ENCODE peak calls at places on chromosomes 7 and 10, in four cellular contexts. P is K562, B is H1, X is HCT116. A is an unnamed sample.

GRCh38 chr7:66013938-66014337 is 31.9 kb upstream of the GUSB start:
- DNase-seq in P (peak), B (peak), X (peak), A (peak)

GRCh38 chr7:44251851-44252250 is 51.1 kb downstream of the YKT6 start:
- DNase-seq in P (no peak), B (no peak), X (no peak), A (no peak)

GRCh38 chr7:94477878-94478277 is 31.7 kb upstream of the CASD1 start:
- DNase-seq in P (no peak), B (no peak), X (no peak), A (peak)

GRCh38 chr10:59337254-59337653 is 25.1 kb downstream of the FAM13C start:
- DNase-seq in P (no peak), B (no peak), X (no peak), A (peak)

GRCh38 chr7:8629504-8629903 is 196.1 kb downstream of the NXPH1 start:
- DNase-seq in P (no peak), B (no peak), X (no peak), A (no peak)

GRCh38 chr7:159025161-159025779 is 119.4 kb downstream of the VIPR2 start:
- DNase-seq in P (no peak), B (no peak), X (no peak), A (no peak)

GRCh38 chr7:99331002-99331401 is 5.3 kb downstream of the ARPC1A start:
- DNase-seq in P (no peak), B (no peak), X (no peak), A (no peak)

GRCh38 chr7:91557789-91558396 is 293.7 kb downstream of the FZD1 start:
- DNase-seq in P (no peak), B (no peak), X (peak), A (peak)

GRCh38 chr7:100515072-100515532 is 23.9 kb upstream of the AGFG2 start:
- DNase-seq in P (no peak), B (no peak), X (no peak), A (no peak)

GRCh38 chr7:42953989-42954388 is 21.8 kb downstream of the MRPL32 start:
- DNase-seq in P (no peak), B (no peak), X (no peak), A (no peak)

GRCh38 chr7:44733708-44734481 is 14.8 kb upstream of the ZMIZ2 start:
- DNase-seq in P (no peak), B (no peak), X (peak), A (no peak)

GRCh38 chr7:36642010-36642409 is 82.3 kb downstream of the AOAH start:
- DNase-seq in P (no peak), B (no peak), X (no peak), A (no peak)

GRCh38 chr7:107232568-107233090 is 63.8 kb downstream of the HBP1 start:
- DNase-seq in P (no peak), B (no peak), X (no peak), A (no peak)

GRCh38 chr10:33001908-33002492 is 44.0 kb upstream of the ITGB1 start:
- DNase-seq in P (no peak), B (no peak), X (no peak), A (peak)

GRCh38 chr10:29479081-29479917 is 155.5 kb downstream of the SVIL start:
- DNase-seq in P (no peak), B (no peak), X (no peak), A (no peak)

GRCh38 chr10:54613162-54613561 is 187.9 kb downstream of the PCDH15 start:
- DNase-seq in P (no peak), B (no peak), X (no peak), A (no peak)

GRCh38 chr10:35722636-35723420 is 80.7 kb upstream of the FZD8 start:
- DNase-seq in P (no peak), B (no peak), X (no peak), A (no peak)

GRCh38 chr10:11563936-11564335 is 47.5 kb downstream of the USP6NL start:
- DNase-seq in P (no peak), B (no peak), X (no peak), A (no peak)

GRCh38 chr7:99624487-99624886 is 7.7 kb downstream of the ZSCAN25 start:
- DNase-seq in P (no peak), B (no peak), X (no peak), A (no peak)

GRCh38 chr10:7908541-7909210 is 90.4 kb downstream of the TAF3 start:
- DNase-seq in P (no peak), B (no peak), X (no peak), A (peak)

GRCh38 chr7:102991540-102992214 is 78.9 kb downstream of the LRRC17 start:
- DNase-seq in P (peak), B (no peak), X (peak), A (peak)

GRCh38 chr7:110421490-110422241 is 669.3 kb upstream of the LRRN3 start:
- DNase-seq in P (no peak), B (no peak), X (no peak), A (no peak)

GRCh38 chr7:22442187-22442886 is 57.7 kb downstream of the STEAP1B start:
- DNase-seq in P (no peak), B (no peak), X (no peak), A (peak)

GRCh38 chr10:132546567-132547420 is 9.2 kb downstream of the INPP5A start:
- DNase-seq in P (no peak), B (no peak), X (no peak), A (no peak)

GRCh38 chr7:45186261-45186813 is 28.7 kb downstream of the RAMP3 start:
- DNase-seq in P (no peak), B (no peak), X (no peak), A (no peak)

GRCh38 chr10:51100221-51100620 is 25.9 kb downstream of the PRKG1 start:
- DNase-seq in P (no peak), B (no peak), X (no peak), A (no peak)

GRCh38 chr7:101772508-101773306 is 44.7 kb upstream of the CUX1 start:
- DNase-seq in P (no peak), B (no peak), X (no peak), A (no peak)

GRCh38 chr7:111990597-111990996 is 215.6 kb downstream of the DOCK4 start:
- DNase-seq in P (no peak), B (no peak), X (no peak), A (no peak)

GRCh38 chr7:140686921-140687320 is 9.6 kb upstream of the NDUFB2 start:
- DNase-seq in P (no peak), B (no peak), X (no peak), A (no peak)

GRCh38 chr10:48306870-48307531 is 524 bp downstream of the MAPK8 start:
- DNase-seq in P (peak), B (no peak), X (no peak), A (peak)

GRCh38 chr10:36349445-36350063 is 707.5 kb upstream of the FZD8 start:
- DNase-seq in P (no peak), B (no peak), X (no peak), A (no peak)

GRCh38 chr10:92478536-92478935 is 95.4 kb downstream of the IDE start:
- DNase-seq in P (no peak), B (no peak), X (no peak), A (no peak)

GRCh38 chr10:59303018-59303417 is 59.3 kb downstream of the FAM13C start:
- DNase-seq in P (no peak), B (no peak), X (no peak), A (no peak)

GRCh38 chr7:149454750-149455149 is 6.1 kb downstream of the ZNF777 start:
- DNase-seq in P (no peak), B (no peak), X (no peak), A (no peak)

GRCh38 chr7:149456770-149457421 is 4.0 kb downstream of the ZNF777 start:
- DNase-seq in P (no peak), B (no peak), X (no peak), A (no peak)

GRCh38 chr7:149455175-149455950 is 5.5 kb downstream of the ZNF777 start:
- DNase-seq in P (no peak), B (no peak), X (no peak), A (no peak)

GRCh38 chr7:149450821-149451220 is 10.0 kb downstream of the ZNF777 start:
- DNase-seq in P (no peak), B (no peak), X (no peak), A (no peak)

DNA sequence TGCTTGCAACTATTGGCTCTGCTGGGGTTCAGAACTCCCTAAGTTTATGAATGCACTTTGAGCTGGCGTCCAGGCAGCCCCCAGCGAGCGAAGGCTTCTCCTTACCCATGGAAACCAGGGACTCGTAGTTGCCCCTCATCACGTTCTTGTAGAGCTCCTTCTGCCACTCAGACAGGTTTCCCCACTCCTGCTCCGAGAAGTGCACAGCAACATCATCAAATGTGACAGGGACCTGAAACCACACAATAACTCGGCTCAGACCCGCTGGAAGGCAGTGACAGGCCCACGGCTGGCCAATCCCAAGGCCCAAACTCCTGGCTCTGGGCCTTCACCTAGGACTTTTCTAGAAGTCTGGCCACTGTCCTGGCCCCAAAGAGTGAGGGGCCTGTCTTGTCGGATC is 6.9 kb downstream of the ZNF777 start:
- DNase-seq in P (no peak), B (no peak), X (no peak), A (no peak)
- TF ChIP-seq FOSL1 in P (no peak), B (no peak), X (no peak), A (no peak)

GRCh38 chr7:1735262-1735661 is 65.2 kb downstream of the ELFN1 start:
- DNase-seq in P (no peak), B (no peak), X (no peak), A (no peak)

GRCh38 chr7:1735806-1736468 is 65.9 kb downstream of the ELFN1 start:
- DNase-seq in P (no peak), B (no peak), X (no peak), A (no peak)

GRCh38 chr7:1733908-1734252 is 63.8 kb downstream of the ELFN1 start:
- DNase-seq in P (no peak), B (no peak), X (no peak), A (no peak)

GRCh38 chr7:1733206-1733907 is 63.3 kb downstream of the ELFN1 start:
- DNase-seq in P (no peak), B (no peak), X (no peak), A (no peak)

GRCh38 chr7:1734331-1734730 is 64.3 kb downstream of the ELFN1 start:
- DNase-seq in P (no peak), B (no peak), X (no peak), A (no peak)
- TF ChIP-seq FOSL1 in P (no peak), B (no peak), X (no peak), A (no peak)

GRCh38 chr10:124013916-124014315 is 79.5 kb downstream of the CHST15 start:
- DNase-seq in P (no peak), B (no peak), X (no peak), A (no peak)

GRCh38 chr10:124012991-124013390 is 80.4 kb downstream of the CHST15 start:
- DNase-seq in P (no peak), B (no peak), X (no peak), A (no peak)

GRCh38 chr10:124015991-124016390 is 77.4 kb downstream of the CHST15 start:
- DNase-seq in P (no peak), B (no peak), X (no peak), A (no peak)

GRCh38 chr10:124012583-124012982 is 80.8 kb downstream of the CHST15 start:
- DNase-seq in P (no peak), B (no peak), X (no peak), A (no peak)

GRCh38 chr10:124014416-124015154 is 78.8 kb downstream of the CHST15 start:
- DNase-seq in P (no peak), B (no peak), X (no peak), A (no peak)
- TF ChIP-seq FOSL1 in P (no peak), B (no peak), X (no peak), A (no peak)

GRCh38 chr7:88072715-88073055 is 138.6 kb downstream of the ADAM22 start:
- DNase-seq in P (no peak), B (no peak), X (no peak), A (no peak)
- TF ChIP-seq FOSL1 in P (no peak), B (no peak), X (no peak), A (no peak)

A was measured in HepG2.